ENCODE peak calls at places on chromosomes 11 and 22, in eight cellular contexts. H, K, U, D, T, L, Z and C are unnamed samples.

GRCh38 chr11:83571301-83571700 is 285.1 kb upstream of the CCDC90B start:
- DNase-seq in T (no peak), K (no peak), H (no peak), U (no peak), L (no peak), D (no peak), Z (no peak), C (no peak)

GRCh38 chr22:47808886-47809620 is 1046.6 kb downstream of the TBC1D22A start:
- DNase-seq in H (no peak), U (no peak), Z (no peak), D (no peak), T (no peak), L (no peak), K (no peak), C (no peak)

GRCh38 chr11:72599325-72600117 is 74.7 kb downstream of the PDE2A start:
- DNase-seq in Z (no peak), D (no peak), T (no peak), L (no peak), K (no peak), H (no peak), U (no peak), C (no peak)

GRCh38 chr11:45622283-45622682 is 43.1 kb downstream of the CHST1 start:
- DNase-seq in L (no peak), Z (no peak), T (no peak), H (no peak), U (no peak), K (no peak), D (no peak), C (no peak)

GRCh38 chr22:17199131-17199731 is 20.0 kb downstream of the ADA2 start:
- DNase-seq in K (peak; percentile 12), U (no peak), T (no peak), H (no peak), D (no peak), Z (no peak), L (no peak), C (no peak)

GRCh38 chr11:109062445-109062844 is 359.5 kb upstream of the C11orf87 start:
- DNase-seq in H (no peak), T (no peak), D (no peak), L (no peak), Z (no peak), U (no peak), K (no peak), C (no peak)

GRCh38 chr11:9740202-9740881 is 76.5 kb downstream of the SWAP70 start:
- DNase-seq in L (no peak), D (no peak), Z (no peak), K (peak; percentile 44), T (no peak), H (no peak), U (no peak), C (peak; percentile 21)

GRCh38 chr11:134905513-134905912 is 493.5 kb upstream of the B3GAT1 start:
- DNase-seq in T (no peak), D (peak; percentile 52), L (no peak), U (no peak), K (no peak), Z (no peak), H (no peak), C (no peak)

GRCh38 chr22:19842386-19843106 is 12.1 kb downstream of the GNB1L start:
- DNase-seq in L (no peak), Z (no peak), D (no peak), K (no peak), T (no peak), U (no peak), H (no peak), C (no peak)

GRCh38 chr11:76625787-76626186 is 44.8 kb downstream of the LRRC32 start:
- DNase-seq in T (no peak), L (no peak), D (no peak), H (no peak), K (no peak), U (no peak), Z (no peak), C (no peak)

GRCh38 chr11:128210148-128210940 is 377.0 kb downstream of the ETS1 start:
- DNase-seq in U (no peak), Z (peak; percentile 76), D (no peak), H (no peak), T (no peak), K (peak; percentile 69), L (peak; percentile 36), C (no peak)

GRCh38 chr11:12091957-12092558 is 18.3 kb upstream of the MICAL2 start:
- DNase-seq in K (no peak), H (no peak), T (no peak), D (no peak), Z (no peak), U (no peak), L (no peak), C (no peak)